ENCODE peak calls at places on chromosomes 11 and 22, in four cellular contexts. Z, C, A and H are unnamed samples.

GRCh38 chr22:32920032-32920628 is 118.6 kb downstream of the TIMP3 start:
- DNase-seq in Z (no peak), C (no peak), A (no peak), H (no peak)

GRCh38 chr11:62171261-62171723 is 18.7 kb upstream of the SCGB1D1 start:
- DNase-seq in Z (peak), C (no peak), A (peak), H (peak)

GRCh38 chr22:32591620-32592019 is 117.0 kb downstream of the FBXO7 start:
- DNase-seq in Z (no peak), C (no peak), A (no peak), H (no peak)

GRCh38 chr11:65113361-65113756 is 1.7 kb downstream of the TM7SF2 start:
- DNase-seq in Z (peak), C (no peak), A (no peak), H (no peak)

GRCh38 chr11:43937434-43938411 is 4.7 kb upstream of the C11orf96 start:
- DNase-seq in Z (peak), C (no peak), A (no peak), H (no peak)

GRCh38 chr22:16819249-16819648 is 6.0 kb downstream of the XKR3 start:
- DNase-seq in Z (no peak), C (no peak), A (no peak), H (no peak)

GRCh38 chr22:46895753-46896152 is 133.3 kb downstream of the TBC1D22A start:
- DNase-seq in Z (no peak), C (no peak), A (no peak), H (no peak)

GRCh38 chr11:123168955-123169484 is 26.0 kb downstream of the CLMP start:
- DNase-seq in Z (no peak), C (no peak), A (no peak), H (no peak)

GRCh38 chr11:124075841-124076571 is 34.9 kb upstream of the OR10G7 start:
- DNase-seq in Z (peak), C (no peak), A (no peak), H (no peak)

GRCh38 chr22:38860291-38861169 is 11.5 kb downstream of the CBX6 start:
- DNase-seq in Z (no peak), C (no peak), A (no peak), H (no peak)

GRCh38 chr11:68610452-68611116 is 73.8 kb upstream of the GAL start:
- DNase-seq in Z (peak), C (no peak), A (no peak), H (no peak)

GRCh38 chr11:27255447-27255828 is 107.6 kb downstream of the CCDC34 start:
- DNase-seq in Z (no peak), C (no peak), A (no peak), H (no peak)

GRCh38 chr11:9858822-9859221 is 194.9 kb downstream of the SWAP70 start:
- DNase-seq in Z (no peak), C (no peak), A (no peak), H (no peak)

GRCh38 chr22:19610518-19611253 is 86.5 kb upstream of the CLDN5 start:
- DNase-seq in Z (no peak), C (no peak), A (no peak), H (no peak)

GRCh38 chr11:69122642-69123431 is 32.9 kb upstream of the SMIM38 start:
- DNase-seq in Z (peak), C (no peak), A (peak), H (no peak)

GRCh38 chr22:32544953-32545558 is 70.4 kb downstream of the FBXO7 start:
- DNase-seq in Z (no peak), C (no peak), A (no peak), H (no peak)

GRCh38 chr22:20435436-20436308 is 2.0 kb downstream of the SCARF2 start:
- DNase-seq in Z (no peak), C (no peak), A (no peak), H (no peak)

GRCh38 chr11:104876838-104877500 is 21.3 kb downstream of the CASP12 start:
- DNase-seq in Z (no peak), C (no peak), A (no peak), H (no peak)

GRCh38 chr22:36233796-36234195 is 5.5 kb downstream of the APOL2 start:
- DNase-seq in Z (no peak), C (no peak), A (no peak), H (no peak)

GRCh38 chr22:50730941-50731661 is 6.9 kb upstream of the ACR start:
- DNase-seq in Z (no peak), C (no peak), A (no peak), H (no peak)

GRCh38 chr22:31496735-31497146 is 405 bp downstream of the SFI1 start:
- DNase-seq in Z (peak), C (no peak), A (no peak), H (no peak)

GRCh38 chr11:102831128-102831708 is 12.2 kb downstream of the MMP3 start:
- DNase-seq in Z (no peak), C (no peak), A (no peak), H (no peak)

GRCh38 chr11:130051077-130051476 is 18.6 kb upstream of the APLP2 start:
- DNase-seq in Z (no peak), C (no peak), A (no peak), H (no peak)

GRCh38 chr11:92457250-92457649 is 232.6 kb downstream of the FAT3 start:
- DNase-seq in Z (no peak), C (no peak), A (no peak), H (no peak)

GRCh38 chr11:30131535-30131934 is 99.3 kb upstream of the FSHB start:
- DNase-seq in Z (no peak), C (no peak), A (no peak), H (no peak)

GRCh38 chr22:37242395-37242918 is 1.6 kb downstream of the RAC2 start:
- DNase-seq in Z (peak), C (peak), A (peak), H (no peak)

GRCh38 chr11:65183201-65183891 is 1.6 kb downstream of the CAPN1 start:
- DNase-seq in Z (no peak), C (no peak), A (no peak), H (no peak)

GRCh38 chr11:117179048-117179999 is 781 bp downstream of the SIDT2 start:
- DNase-seq in Z (no peak), C (no peak), A (peak), H (no peak)

GRCh38 chr11:46183819-46184218 is 62.6 kb upstream of the PHF21A start:
- DNase-seq in Z (no peak), C (no peak), A (no peak), H (no peak)

GRCh38 chr11:123357990-123358827 is 71.9 kb upstream of the GRAMD1B start:
- DNase-seq in Z (no peak), C (no peak), A (peak), H (peak)